ENCODE peak calls at places on chromosomes 3 and 15, in six cellular contexts. One of them, this sample, is unnamed. For H3K4me1, the result is how much of the 10 kb centered on the place peaks cover.

GRCh38 chr3:14289590-14290453 is 111.2 kb downstream of the LSM3 start:
- DNase-seq in esophagus muscularis mucosa: no peak
- DNase-seq in NT2/D1: peak
- DNase-seq in CD8-positive, alpha-beta memory T cell: no peak
- DNase-seq in upper lobe of left lung: no peak
- DNase-seq in suprapubic skin: no peak
- DNase-seq in this sample: no peak

GRCh38 chr3:170961616-170962400 is 53.4 kb upstream of the EIF5A2 start:
- DNase-seq in esophagus muscularis mucosa: no peak
- DNase-seq in upper lobe of left lung: no peak
- DNase-seq in CD8-positive, alpha-beta memory T cell: no peak
- DNase-seq in suprapubic skin: no peak
- DNase-seq in NT2/D1: peak
- DNase-seq in this sample: no peak

GRCh38 chr15:73240864-73241499 is 127.8 kb downstream of the HCN4 start:
- DNase-seq in esophagus muscularis mucosa: no peak
- DNase-seq in CD8-positive, alpha-beta memory T cell: peak
- DNase-seq in NT2/D1: peak
- DNase-seq in upper lobe of left lung: peak
- DNase-seq in suprapubic skin: peak
- DNase-seq in this sample: peak

GRCh38 chr15:44215594-44215993 is 20.5 kb upstream of the FRMD5 start:
- DNase-seq in CD8-positive, alpha-beta memory T cell: no peak
- DNase-seq in suprapubic skin: no peak
- DNase-seq in NT2/D1: no peak
- DNase-seq in upper lobe of left lung: no peak
- DNase-seq in esophagus muscularis mucosa: no peak
- DNase-seq in this sample: no peak

GRCh38 chr3:82627733-82628132 is 866.3 kb upstream of the GBE1 start:
- DNase-seq in upper lobe of left lung: no peak
- DNase-seq in CD8-positive, alpha-beta memory T cell: no peak
- DNase-seq in NT2/D1: no peak
- DNase-seq in suprapubic skin: no peak
- DNase-seq in esophagus muscularis mucosa: no peak
- DNase-seq in this sample: no peak

GRCh38 chr3:126782554-126782953 is 78.5 kb downstream of the CHCHD6 start:
- DNase-seq in CD8-positive, alpha-beta memory T cell: no peak
- DNase-seq in upper lobe of left lung: peak
- DNase-seq in esophagus muscularis mucosa: no peak
- DNase-seq in suprapubic skin: no peak
- DNase-seq in NT2/D1: no peak
- DNase-seq in this sample: no peak

GRCh38 chr15:60408438-60409105 is 10.8 kb upstream of the ANXA2 start:
- DNase-seq in suprapubic skin: no peak
- DNase-seq in upper lobe of left lung: no peak
- DNase-seq in NT2/D1: no peak
- DNase-seq in CD8-positive, alpha-beta memory T cell: no peak
- DNase-seq in esophagus muscularis mucosa: no peak
- DNase-seq in this sample: no peak

GRCh38 chr15:59741274-59741906 is 52.3 kb upstream of the BNIP2 start:
- DNase-seq in CD8-positive, alpha-beta memory T cell: no peak
- DNase-seq in NT2/D1: peak
- DNase-seq in upper lobe of left lung: no peak
- DNase-seq in suprapubic skin: no peak
- DNase-seq in esophagus muscularis mucosa: no peak
- DNase-seq in this sample: no peak

GRCh38 chr15:73632670-73633058 is 525 bp downstream of the NPTN start:
- DNase-seq in esophagus muscularis mucosa: no peak
- DNase-seq in suprapubic skin: peak
- DNase-seq in upper lobe of left lung: peak
- DNase-seq in CD8-positive, alpha-beta memory T cell: no peak
- DNase-seq in NT2/D1: no peak
- DNase-seq in this sample: no peak

GRCh38 chr3:59641169-59641914 is 591.5 kb upstream of the CFAP20DC start:
- DNase-seq in esophagus muscularis mucosa: no peak
- DNase-seq in upper lobe of left lung: no peak
- DNase-seq in CD8-positive, alpha-beta memory T cell: no peak
- DNase-seq in NT2/D1: no peak
- DNase-seq in suprapubic skin: no peak
- DNase-seq in this sample: peak

GRCh38 chr15:69849232-69849610 is 248.5 kb downstream of the TLE3 start:
- DNase-seq in upper lobe of left lung: no peak
- DNase-seq in NT2/D1: no peak
- DNase-seq in suprapubic skin: no peak
- DNase-seq in CD8-positive, alpha-beta memory T cell: no peak
- DNase-seq in esophagus muscularis mucosa: no peak
- DNase-seq in this sample: no peak

GRCh38 chr3:100159564-100160153 is 45.4 kb upstream of the FILIP1L start:
- DNase-seq in upper lobe of left lung: no peak
- DNase-seq in esophagus muscularis mucosa: no peak
- DNase-seq in suprapubic skin: no peak
- DNase-seq in CD8-positive, alpha-beta memory T cell: no peak
- DNase-seq in NT2/D1: no peak
- DNase-seq in this sample: no peak

GRCh38 chr15:60529332-60529731 is 50.4 kb upstream of the ICE2 start:
- DNase-seq in NT2/D1: no peak
- DNase-seq in esophagus muscularis mucosa: no peak
- DNase-seq in upper lobe of left lung: no peak
- DNase-seq in suprapubic skin: no peak
- DNase-seq in CD8-positive, alpha-beta memory T cell: no peak
- DNase-seq in this sample: no peak

GRCh38 chr3:159634414-159634813 is 354.2 kb upstream of the IL12A start:
- DNase-seq in CD8-positive, alpha-beta memory T cell: no peak
- DNase-seq in suprapubic skin: no peak
- DNase-seq in NT2/D1: no peak
- DNase-seq in esophagus muscularis mucosa: no peak
- DNase-seq in upper lobe of left lung: no peak
- DNase-seq in this sample: no peak

GRCh38 chr15:71699977-71700376 is 110.4 kb upstream of the NR2E3 start:
- DNase-seq in esophagus muscularis mucosa: no peak
- DNase-seq in CD8-positive, alpha-beta memory T cell: no peak
- DNase-seq in suprapubic skin: no peak
- DNase-seq in upper lobe of left lung: no peak
- DNase-seq in NT2/D1: no peak
- DNase-seq in this sample: no peak

GRCh38 chr3:181623924-181624694 is 87.6 kb upstream of the SOX2 start:
- DNase-seq in NT2/D1: no peak
- DNase-seq in esophagus muscularis mucosa: no peak
- DNase-seq in suprapubic skin: no peak
- DNase-seq in upper lobe of left lung: no peak
- DNase-seq in CD8-positive, alpha-beta memory T cell: no peak
- DNase-seq in this sample: no peak

GRCh38 chr15:25732191-25732590 is 130.9 kb downstream of the ATP10A start:
- DNase-seq in upper lobe of left lung: no peak
- DNase-seq in esophagus muscularis mucosa: no peak
- DNase-seq in CD8-positive, alpha-beta memory T cell: no peak
- DNase-seq in suprapubic skin: no peak
- DNase-seq in NT2/D1: no peak
- DNase-seq in this sample: no peak

GRCh38 chr15:36724901-36725300 is 145.5 kb downstream of the CDIN1 start:
- DNase-seq in CD8-positive, alpha-beta memory T cell: no peak
- DNase-seq in upper lobe of left lung: no peak
- DNase-seq in esophagus muscularis mucosa: no peak
- DNase-seq in NT2/D1: no peak
- DNase-seq in suprapubic skin: no peak
- DNase-seq in this sample: no peak

GRCh38 chr3:148191966-148192365 is 505.7 kb upstream of the AGTR1 start:
- DNase-seq in CD8-positive, alpha-beta memory T cell: no peak
- DNase-seq in NT2/D1: no peak
- DNase-seq in upper lobe of left lung: no peak
- DNase-seq in esophagus muscularis mucosa: no peak
- DNase-seq in suprapubic skin: no peak
- DNase-seq in this sample: no peak

GRCh38 chr3:100956276-100956675 is 36.9 kb downstream of the ABI3BP start:
- DNase-seq in esophagus muscularis mucosa: no peak
- DNase-seq in suprapubic skin: no peak
- DNase-seq in CD8-positive, alpha-beta memory T cell: no peak
- DNase-seq in upper lobe of left lung: no peak
- DNase-seq in NT2/D1: no peak
- DNase-seq in this sample: no peak

GRCh38 chr3:58049143-58049785 is 41.0 kb downstream of the FLNB start:
- DNase-seq in CD8-positive, alpha-beta memory T cell: no peak
- DNase-seq in esophagus muscularis mucosa: no peak
- DNase-seq in suprapubic skin: no peak
- DNase-seq in upper lobe of left lung: peak
- DNase-seq in NT2/D1: peak
- DNase-seq in this sample: peak

GRCh38 chr3:147358144-147358992 is 48.0 kb downstream of the ZIC4 start:
- DNase-seq in suprapubic skin: no peak
- DNase-seq in NT2/D1: no peak
- DNase-seq in esophagus muscularis mucosa: peak
- DNase-seq in CD8-positive, alpha-beta memory T cell: no peak
- DNase-seq in upper lobe of left lung: no peak
- DNase-seq in this sample: no peak

GRCh38 chr15:101037090-101037830 is 118.1 kb downstream of the LRRK1 start:
- DNase-seq in esophagus muscularis mucosa: peak
- DNase-seq in NT2/D1: no peak
- DNase-seq in CD8-positive, alpha-beta memory T cell: no peak
- DNase-seq in suprapubic skin: peak
- DNase-seq in upper lobe of left lung: peak
- DNase-seq in this sample: no peak

GRCh38 chr15:27851811-27852210 is 247.3 kb downstream of the OCA2 start:
- DNase-seq in NT2/D1: no peak
- DNase-seq in esophagus muscularis mucosa: peak
- DNase-seq in upper lobe of left lung: no peak
- DNase-seq in suprapubic skin: peak
- DNase-seq in CD8-positive, alpha-beta memory T cell: no peak
- DNase-seq in this sample: no peak

GRCh38 chr15:83449928-83450501 is 2.9 kb downstream of the SH3GL3 start:
- DNase-seq in NT2/D1: no peak
- DNase-seq in esophagus muscularis mucosa: no peak
- DNase-seq in upper lobe of left lung: no peak
- DNase-seq in suprapubic skin: no peak
- DNase-seq in CD8-positive, alpha-beta memory T cell: no peak
- DNase-seq in this sample: no peak

GRCh38 chr15:68619303-68619698 is 40.5 kb downstream of the CORO2B start:
- DNase-seq in CD8-positive, alpha-beta memory T cell: no peak
- DNase-seq in suprapubic skin: no peak
- DNase-seq in upper lobe of left lung: no peak
- DNase-seq in esophagus muscularis mucosa: no peak
- DNase-seq in NT2/D1: no peak
- DNase-seq in this sample: no peak

DNA sequence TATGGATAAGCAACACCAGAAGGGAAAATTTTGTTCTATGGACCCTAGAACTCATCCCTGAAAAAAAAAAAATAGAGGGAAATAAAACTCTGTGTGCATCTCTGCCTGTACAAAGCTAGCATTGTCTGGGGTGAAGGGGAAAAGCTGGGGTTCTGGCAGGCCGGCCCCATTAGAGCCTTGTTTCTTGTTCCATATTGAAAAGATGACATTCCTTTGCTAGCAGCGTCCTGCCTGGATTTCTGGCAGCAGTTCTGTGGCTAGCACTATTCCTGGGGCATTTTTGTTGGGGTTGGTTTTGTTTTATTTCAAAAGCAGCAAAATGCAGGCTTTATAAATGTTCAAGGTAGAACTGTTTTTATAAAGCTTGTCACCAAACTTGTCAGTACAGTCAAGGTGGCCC is 45.2 kb downstream of the RARB start:
- DNase-seq in suprapubic skin: no peak
- DNase-seq in upper lobe of left lung: no peak
- DNase-seq in NT2/D1: no peak
- DNase-seq in esophagus muscularis mucosa: no peak
- DNase-seq in CD8-positive, alpha-beta memory T cell: no peak
- DNase-seq in this sample: peak
- H3K4me1 ChIP-seq in suprapubic skin: under half
- H3K4me1 ChIP-seq in upper lobe of left lung: under half
- H3K4me1 ChIP-seq in NT2/D1: under half
- H3K4me1 ChIP-seq in esophagus muscularis mucosa: under half
- H3K4me1 ChIP-seq in CD8-positive, alpha-beta memory T cell: under half
- H3K4me1 ChIP-seq in this sample: under half

GRCh38 chr3:65819896-65820295 is 218.8 kb downstream of the MAGI1 start:
- DNase-seq in esophagus muscularis mucosa: no peak
- DNase-seq in NT2/D1: no peak
- DNase-seq in upper lobe of left lung: no peak
- DNase-seq in suprapubic skin: no peak
- DNase-seq in CD8-positive, alpha-beta memory T cell: no peak
- DNase-seq in this sample: no peak
- H3K4me1 ChIP-seq in esophagus muscularis mucosa: under half
- H3K4me1 ChIP-seq in NT2/D1: under half
- H3K4me1 ChIP-seq in upper lobe of left lung: under half
- H3K4me1 ChIP-seq in suprapubic skin: under half
- H3K4me1 ChIP-seq in CD8-positive, alpha-beta memory T cell: under half
- H3K4me1 ChIP-seq in this sample: under half

DNA sequence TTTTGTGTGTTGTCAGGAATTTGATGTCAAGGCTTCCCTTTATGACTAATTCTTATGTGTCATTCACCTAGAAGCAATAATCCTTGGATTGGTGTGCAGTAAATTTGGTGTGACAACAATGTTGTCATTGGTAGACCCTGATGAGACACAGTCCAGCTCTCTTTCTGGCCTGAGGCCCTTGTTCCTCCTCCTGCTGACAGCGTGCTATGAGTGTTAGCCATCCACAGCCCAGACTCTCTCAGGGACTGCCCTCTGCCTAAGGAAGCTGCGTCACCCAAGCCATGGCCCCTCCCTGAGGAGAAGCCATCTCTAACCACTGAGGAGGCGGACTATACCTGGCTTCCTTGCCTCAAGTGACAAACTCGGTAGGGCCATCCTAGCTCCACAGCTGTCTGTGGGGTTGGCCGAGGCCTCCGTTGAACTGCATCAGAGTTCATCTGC is 13.3 kb upstream of the TM4SF1 start:
- DNase-seq in suprapubic skin: no peak
- DNase-seq in esophagus muscularis mucosa: no peak
- DNase-seq in NT2/D1: no peak
- DNase-seq in CD8-positive, alpha-beta memory T cell: no peak
- DNase-seq in upper lobe of left lung: no peak
- DNase-seq in this sample: no peak
- H3K4me1 ChIP-seq in suprapubic skin: under half
- H3K4me1 ChIP-seq in esophagus muscularis mucosa: under half
- H3K4me1 ChIP-seq in NT2/D1: under half
- H3K4me1 ChIP-seq in CD8-positive, alpha-beta memory T cell: under half
- H3K4me1 ChIP-seq in upper lobe of left lung: under half
- H3K4me1 ChIP-seq in this sample: under half

GRCh38 chr15:49507261-49507660 is 84.2 kb downstream of the FGF7 start:
- DNase-seq in NT2/D1: no peak
- DNase-seq in upper lobe of left lung: no peak
- DNase-seq in CD8-positive, alpha-beta memory T cell: no peak
- DNase-seq in suprapubic skin: no peak
- DNase-seq in esophagus muscularis mucosa: no peak
- DNase-seq in this sample: no peak
- H3K4me1 ChIP-seq in NT2/D1: under half
- H3K4me1 ChIP-seq in upper lobe of left lung: under half
- H3K4me1 ChIP-seq in CD8-positive, alpha-beta memory T cell: under half
- H3K4me1 ChIP-seq in suprapubic skin: under half
- H3K4me1 ChIP-seq in esophagus muscularis mucosa: under half
- H3K4me1 ChIP-seq in this sample: under half